ENCODE peak calls at places on chromosome 11, in ten cellular contexts. M is SK-N-SH, Q is ureter, I is breast epithelium, H is mesendoderm, S is RPMI8226, P is B cell, Y is mucosa of gallbladder, A is ELF-1, U is heart right ventricle. C is an unnamed sample.

GRCh38 chr11:82683029-82683428 is 50.6 kb downstream of the FAM181B start:
- DNase-seq in U (no peak), Q (no peak), Y (no peak), P (no peak), A (peak), H (peak), I (no peak), M (no peak), S (no peak), C (no peak)

GRCh38 chr11:105929381-105929955 is 92.6 kb downstream of the MSANTD4 start:
- DNase-seq in Q (no peak), M (no peak), A (no peak), P (no peak), U (no peak), S (no peak), I (no peak), Y (no peak), H (no peak), C (no peak)

GRCh38 chr11:129766858-129767604 is 48.6 kb upstream of the TMEM45B start:
- DNase-seq in Y (no peak), Q (no peak), H (peak), A (peak), M (peak), P (no peak), U (no peak), I (no peak), S (peak), C (no peak)

GRCh38 chr11:28606930-28607329 is 498.7 kb downstream of the METTL15 start:
- DNase-seq in U (no peak), S (no peak), Q (no peak), P (no peak), M (no peak), A (peak), H (peak), I (no peak), Y (no peak), C (peak)

GRCh38 chr11:20388096-20389055 is 860 bp downstream of the PRMT3 start:
- DNase-seq in U (no peak), Y (no peak), Q (no peak), A (no peak), H (peak), S (peak), P (no peak), I (no peak), M (no peak), C (no peak)

GRCh38 chr11:33997473-33998347 is 53.8 kb upstream of the CAPRIN1 start:
- DNase-seq in Y (no peak), A (peak), I (no peak), Q (no peak), H (peak), S (no peak), P (no peak), M (peak), U (no peak), C (no peak)

GRCh38 chr11:48093795-48094642 is 113.7 kb downstream of the PTPRJ start:
- DNase-seq in U (no peak), Y (peak), I (no peak), S (peak), P (no peak), H (no peak), A (no peak), Q (peak), M (no peak), C (no peak)

GRCh38 chr11:65766535-65766934 is 14.2 kb downstream of the AP5B1 start:
- DNase-seq in Q (no peak), P (no peak), I (no peak), H (no peak), Y (no peak), M (no peak), U (no peak), S (peak), A (no peak), C (no peak)

GRCh38 chr11:22807855-22808558 is 21.6 kb downstream of the SVIP start:
- DNase-seq in M (no peak), Q (no peak), S (peak), P (peak), U (no peak), A (no peak), Y (no peak), H (no peak), I (no peak), C (no peak)

GRCh38 chr11:113474362-113475159 is 637 bp downstream of the DRD2 start:
- DNase-seq in S (peak), A (peak), P (peak), H (peak), M (peak), U (peak), Q (peak), I (peak), Y (peak), C (peak)

GRCh38 chr11:6488831-6489230 is 7.5 kb downstream of the TIMM10B start:
- DNase-seq in M (no peak), A (no peak), I (no peak), U (no peak), S (no peak), P (no peak), Q (no peak), H (no peak), Y (no peak), C (no peak)

GRCh38 chr11:108333403-108333899 is 110.6 kb downstream of the ATM start:
- DNase-seq in I (no peak), H (no peak), M (no peak), Q (no peak), Y (no peak), U (no peak), A (no peak), S (no peak), P (no peak), C (no peak)

GRCh38 chr11:76132268-76132667 is 74.0 kb downstream of the WNT11 start:
- DNase-seq in S (no peak), M (no peak), I (no peak), Y (no peak), Q (no peak), H (no peak), P (no peak), A (no peak), U (no peak), C (no peak)

GRCh38 chr11:13760115-13760514 is 91.6 kb downstream of the FAR1 start:
- DNase-seq in I (no peak), A (no peak), H (no peak), U (no peak), P (no peak), S (no peak), Y (no peak), M (no peak), Q (no peak), C (no peak)

GRCh38 chr11:120512727-120513435 is 1.3 kb downstream of the GRIK4 start:
- DNase-seq in A (no peak), M (peak), I (no peak), S (no peak), P (peak), U (no peak), Q (no peak), Y (no peak), H (no peak), C (no peak)

GRCh38 chr11:12089473-12089872 is 20.9 kb upstream of the MICAL2 start:
- DNase-seq in U (no peak), A (no peak), P (no peak), Y (no peak), I (no peak), S (no peak), H (no peak), M (no peak), Q (no peak), C (no peak)

GRCh38 chr11:20467458-20468185 is 80.1 kb downstream of the PRMT3 start:
- DNase-seq in M (no peak), I (no peak), A (no peak), Y (no peak), Q (no peak), H (no peak), P (no peak), S (no peak), U (no peak), C (no peak)

C was measured in RWPE2.